ENCODE peak calls at places on chromosomes 12 and 14, in six cellular contexts. One of them, this sample, is unnamed.

GRCh38 chr12:80715850-80716249 is 862 bp upstream of the MYF5 start:
- DNase-seq in fibroblast of lung: no peak
- DNase-seq in cardiac fibroblast: no peak
- DNase-seq in AG10803: no peak
- DNase-seq in activated CD8-positive, alpha-beta T cell treated with anti-CD3 and anti-CD28 coated beads for 36 hours: no peak
- DNase-seq in GM12865: no peak
- DNase-seq in this sample: no peak

GRCh38 chr12:113684053-113684907 is 212.6 kb upstream of the LHX5 start:
- DNase-seq in fibroblast of lung: peak; percentile 13
- DNase-seq in cardiac fibroblast: no peak
- DNase-seq in AG10803: peak; percentile 9
- DNase-seq in activated CD8-positive, alpha-beta T cell treated with anti-CD3 and anti-CD28 coated beads for 36 hours: no peak
- DNase-seq in GM12865: no peak
- DNase-seq in this sample: no peak

GRCh38 chr12:113114447-113115178 is 20.9 kb downstream of the RASAL1 start:
- DNase-seq in fibroblast of lung: no peak
- DNase-seq in cardiac fibroblast: no peak
- DNase-seq in AG10803: no peak
- DNase-seq in activated CD8-positive, alpha-beta T cell treated with anti-CD3 and anti-CD28 coated beads for 36 hours: no peak
- DNase-seq in GM12865: no peak
- DNase-seq in this sample: no peak

GRCh38 chr12:42482820-42483533 is 106.6 kb downstream of the PRICKLE1 start:
- DNase-seq in fibroblast of lung: peak; percentile 61
- DNase-seq in cardiac fibroblast: peak; percentile 76
- DNase-seq in AG10803: peak; percentile 30
- DNase-seq in activated CD8-positive, alpha-beta T cell treated with anti-CD3 and anti-CD28 coated beads for 36 hours: peak; percentile 63
- DNase-seq in GM12865: peak; percentile 74
- DNase-seq in this sample: peak; percentile 91

GRCh38 chr12:116773276-116773731 is 35.2 kb downstream of the RNFT2 start:
- DNase-seq in fibroblast of lung: no peak
- DNase-seq in cardiac fibroblast: no peak
- DNase-seq in AG10803: peak; percentile 24
- DNase-seq in activated CD8-positive, alpha-beta T cell treated with anti-CD3 and anti-CD28 coated beads for 36 hours: no peak
- DNase-seq in GM12865: no peak
- DNase-seq in this sample: no peak

GRCh38 chr12:85076688-85077430 is 40.7 kb downstream of the LRRIQ1 start:
- DNase-seq in fibroblast of lung: peak; percentile 94
- DNase-seq in cardiac fibroblast: peak; percentile 90
- DNase-seq in AG10803: peak; percentile 86
- DNase-seq in activated CD8-positive, alpha-beta T cell treated with anti-CD3 and anti-CD28 coated beads for 36 hours: no peak
- DNase-seq in GM12865: peak; percentile 17
- DNase-seq in this sample: peak; percentile 19

GRCh38 chr14:67441672-67442071 is 29.7 kb upstream of the PLEK2 start:
- DNase-seq in fibroblast of lung: no peak
- DNase-seq in cardiac fibroblast: no peak
- DNase-seq in AG10803: no peak
- DNase-seq in activated CD8-positive, alpha-beta T cell treated with anti-CD3 and anti-CD28 coated beads for 36 hours: no peak
- DNase-seq in GM12865: no peak
- DNase-seq in this sample: no peak

GRCh38 chr14:53808042-53808441 is 148.6 kb downstream of the BMP4 start:
- DNase-seq in fibroblast of lung: no peak
- DNase-seq in cardiac fibroblast: no peak
- DNase-seq in AG10803: no peak
- DNase-seq in activated CD8-positive, alpha-beta T cell treated with anti-CD3 and anti-CD28 coated beads for 36 hours: no peak
- DNase-seq in GM12865: no peak
- DNase-seq in this sample: no peak

GRCh38 chr12:18782827-18783226 is 44.9 kb downstream of the CAPZA3 start:
- DNase-seq in fibroblast of lung: no peak
- DNase-seq in cardiac fibroblast: no peak
- DNase-seq in AG10803: no peak
- DNase-seq in activated CD8-positive, alpha-beta T cell treated with anti-CD3 and anti-CD28 coated beads for 36 hours: no peak
- DNase-seq in GM12865: no peak
- DNase-seq in this sample: no peak

GRCh38 chr12:6904280-6905276 is at the start of gene LRRC23:
- DNase-seq in fibroblast of lung: peak; percentile 92
- DNase-seq in cardiac fibroblast: peak; percentile 95
- DNase-seq in AG10803: peak; percentile 91
- DNase-seq in activated CD8-positive, alpha-beta T cell treated with anti-CD3 and anti-CD28 coated beads for 36 hours: peak; percentile 100
- DNase-seq in GM12865: peak; percentile 97
- DNase-seq in this sample: peak; percentile 94
- TF ChIP-seq CTCF in fibroblast of lung: no peak
- TF ChIP-seq CTCF in cardiac fibroblast: no peak
- TF ChIP-seq CTCF in AG10803: no peak
- TF ChIP-seq CTCF in activated CD8-positive, alpha-beta T cell treated with anti-CD3 and anti-CD28 coated beads for 36 hours: no peak
- TF ChIP-seq CTCF in GM12865: no peak
- TF ChIP-seq CTCF in this sample: no peak

DNA sequence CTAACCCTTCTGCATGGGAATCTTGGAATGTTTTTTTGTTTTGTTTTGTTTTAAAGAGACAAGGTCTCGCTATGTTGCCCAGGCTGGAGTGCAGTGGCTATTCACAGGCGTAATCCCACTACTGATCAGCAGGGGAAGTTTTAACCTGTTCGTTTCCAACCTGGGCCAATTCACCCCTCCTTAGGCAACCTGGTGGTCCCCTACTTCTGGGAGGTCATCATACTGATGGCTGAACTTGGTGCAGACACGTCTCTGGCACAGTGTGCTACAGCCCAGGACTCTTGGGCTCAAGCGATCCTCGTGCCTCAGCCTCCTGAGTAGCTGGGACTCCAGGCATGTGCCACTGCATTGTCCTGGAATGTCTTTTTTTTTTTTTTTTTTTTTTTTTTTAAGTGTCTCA is 48.9 kb upstream of the ISM2 start:
- DNase-seq in fibroblast of lung: no peak
- DNase-seq in cardiac fibroblast: no peak
- DNase-seq in AG10803: no peak
- DNase-seq in activated CD8-positive, alpha-beta T cell treated with anti-CD3 and anti-CD28 coated beads for 36 hours: no peak
- DNase-seq in GM12865: no peak
- DNase-seq in this sample: no peak
- TF ChIP-seq CTCF in fibroblast of lung: peak; percentile 10
- TF ChIP-seq CTCF in cardiac fibroblast: peak; percentile 25
- TF ChIP-seq CTCF in AG10803: no peak
- TF ChIP-seq CTCF in activated CD8-positive, alpha-beta T cell treated with anti-CD3 and anti-CD28 coated beads for 36 hours: no peak
- TF ChIP-seq CTCF in GM12865: no peak
- TF ChIP-seq CTCF in this sample: no peak

GRCh38 chr12:71397433-71397954 is 42.1 kb upstream of the LGR5 start:
- DNase-seq in fibroblast of lung: peak; percentile 64
- DNase-seq in cardiac fibroblast: no peak
- DNase-seq in AG10803: peak; percentile 83
- DNase-seq in activated CD8-positive, alpha-beta T cell treated with anti-CD3 and anti-CD28 coated beads for 36 hours: no peak
- DNase-seq in GM12865: no peak
- DNase-seq in this sample: no peak
- TF ChIP-seq CTCF in fibroblast of lung: no peak
- TF ChIP-seq CTCF in cardiac fibroblast: no peak
- TF ChIP-seq CTCF in AG10803: peak; percentile 40
- TF ChIP-seq CTCF in activated CD8-positive, alpha-beta T cell treated with anti-CD3 and anti-CD28 coated beads for 36 hours: no peak
- TF ChIP-seq CTCF in GM12865: no peak
- TF ChIP-seq CTCF in this sample: no peak

GRCh38 chr12:1799068-1799881 is 21.1 kb upstream of the LRTM2 start:
- DNase-seq in fibroblast of lung: no peak
- DNase-seq in cardiac fibroblast: no peak
- DNase-seq in AG10803: no peak
- DNase-seq in activated CD8-positive, alpha-beta T cell treated with anti-CD3 and anti-CD28 coated beads for 36 hours: no peak
- DNase-seq in GM12865: no peak
- DNase-seq in this sample: no peak

GRCh38 chr12:1801285-1801975 is 18.9 kb upstream of the LRTM2 start:
- DNase-seq in fibroblast of lung: peak; percentile 73
- DNase-seq in cardiac fibroblast: no peak
- DNase-seq in AG10803: no peak
- DNase-seq in activated CD8-positive, alpha-beta T cell treated with anti-CD3 and anti-CD28 coated beads for 36 hours: no peak
- DNase-seq in GM12865: no peak
- DNase-seq in this sample: no peak

GRCh38 chr12:1798734-1799067 is 21.7 kb upstream of the LRTM2 start:
- DNase-seq in fibroblast of lung: no peak
- DNase-seq in cardiac fibroblast: no peak
- DNase-seq in AG10803: no peak
- DNase-seq in activated CD8-positive, alpha-beta T cell treated with anti-CD3 and anti-CD28 coated beads for 36 hours: no peak
- DNase-seq in GM12865: no peak
- DNase-seq in this sample: peak; percentile 10

GRCh38 chr12:1799882-1800645 is 20.3 kb upstream of the LRTM2 start:
- DNase-seq in fibroblast of lung: no peak
- DNase-seq in cardiac fibroblast: no peak
- DNase-seq in AG10803: no peak
- DNase-seq in activated CD8-positive, alpha-beta T cell treated with anti-CD3 and anti-CD28 coated beads for 36 hours: no peak
- DNase-seq in GM12865: no peak
- DNase-seq in this sample: no peak

GRCh38 chr12:1800646-1801284 is 19.6 kb upstream of the LRTM2 start:
- DNase-seq in fibroblast of lung: no peak
- DNase-seq in cardiac fibroblast: peak; percentile 30
- DNase-seq in AG10803: no peak
- DNase-seq in activated CD8-positive, alpha-beta T cell treated with anti-CD3 and anti-CD28 coated beads for 36 hours: peak; percentile 40
- DNase-seq in GM12865: peak; percentile 72
- DNase-seq in this sample: peak; percentile 65
- TF ChIP-seq CTCF in fibroblast of lung: peak; percentile 62
- TF ChIP-seq CTCF in cardiac fibroblast: peak; percentile 63
- TF ChIP-seq CTCF in AG10803: peak; percentile 30
- TF ChIP-seq CTCF in activated CD8-positive, alpha-beta T cell treated with anti-CD3 and anti-CD28 coated beads for 36 hours: no peak
- TF ChIP-seq CTCF in GM12865: peak; percentile 71
- TF ChIP-seq CTCF in this sample: peak; percentile 74

DNA sequence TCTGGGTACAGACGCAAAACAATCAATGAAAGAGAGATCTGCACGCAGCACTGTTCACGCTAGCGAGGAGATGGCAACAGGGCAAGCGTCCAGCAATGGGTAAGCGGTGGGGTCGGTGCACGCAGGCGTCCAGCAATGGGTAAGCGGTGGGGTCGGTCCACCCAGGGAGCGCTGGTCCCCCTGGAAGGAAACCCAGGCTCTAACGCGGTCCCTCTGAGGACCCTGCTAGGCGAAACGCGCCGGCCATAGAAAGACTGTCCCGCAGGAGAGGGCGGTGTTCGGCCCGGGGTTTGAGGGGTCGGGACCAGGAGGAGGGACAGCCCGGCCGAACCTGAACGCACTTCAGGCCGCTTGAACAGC is 600 bp upstream of the PGAM5 start:
- DNase-seq in fibroblast of lung: no peak
- DNase-seq in cardiac fibroblast: no peak
- DNase-seq in AG10803: no peak
- DNase-seq in activated CD8-positive, alpha-beta T cell treated with anti-CD3 and anti-CD28 coated beads for 36 hours: no peak
- DNase-seq in GM12865: peak; percentile 33
- DNase-seq in this sample: no peak
- TF ChIP-seq CTCF in fibroblast of lung: no peak
- TF ChIP-seq CTCF in cardiac fibroblast: no peak
- TF ChIP-seq CTCF in AG10803: no peak
- TF ChIP-seq CTCF in activated CD8-positive, alpha-beta T cell treated with anti-CD3 and anti-CD28 coated beads for 36 hours: no peak
- TF ChIP-seq CTCF in GM12865: no peak
- TF ChIP-seq CTCF in this sample: no peak

DNA sequence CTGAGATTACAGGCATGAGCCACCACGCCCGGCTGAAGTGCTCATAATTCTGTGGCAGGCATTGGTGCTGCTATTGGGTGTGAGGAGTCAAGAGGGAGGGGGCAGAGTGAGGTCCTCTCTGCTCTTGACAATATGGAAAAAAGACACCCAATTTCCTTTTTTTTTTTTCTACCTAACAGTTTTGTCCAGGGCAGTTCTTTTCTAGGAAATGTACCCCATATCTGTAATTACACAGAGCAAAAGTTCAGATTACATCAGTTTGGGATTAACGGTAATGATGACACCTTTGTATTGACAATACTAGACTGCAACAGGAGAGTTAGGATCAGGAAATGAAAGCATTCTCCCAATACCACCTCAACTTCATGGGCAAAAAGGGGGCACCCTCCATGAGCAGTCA is 36.3 kb downstream of the IGF1 start:
- DNase-seq in fibroblast of lung: no peak
- DNase-seq in cardiac fibroblast: no peak
- DNase-seq in AG10803: no peak
- DNase-seq in activated CD8-positive, alpha-beta T cell treated with anti-CD3 and anti-CD28 coated beads for 36 hours: no peak
- DNase-seq in GM12865: no peak
- DNase-seq in this sample: no peak
- TF ChIP-seq CTCF in fibroblast of lung: no peak
- TF ChIP-seq CTCF in cardiac fibroblast: no peak
- TF ChIP-seq CTCF in AG10803: no peak
- TF ChIP-seq CTCF in activated CD8-positive, alpha-beta T cell treated with anti-CD3 and anti-CD28 coated beads for 36 hours: no peak
- TF ChIP-seq CTCF in GM12865: no peak
- TF ChIP-seq CTCF in this sample: no peak

GRCh38 chr12:124542021-124542941 is 25.1 kb downstream of the NCOR2 start:
- DNase-seq in fibroblast of lung: no peak
- DNase-seq in cardiac fibroblast: no peak
- DNase-seq in AG10803: no peak
- DNase-seq in activated CD8-positive, alpha-beta T cell treated with anti-CD3 and anti-CD28 coated beads for 36 hours: no peak
- DNase-seq in GM12865: no peak
- DNase-seq in this sample: no peak
- TF ChIP-seq CTCF in fibroblast of lung: no peak
- TF ChIP-seq CTCF in cardiac fibroblast: no peak
- TF ChIP-seq CTCF in AG10803: no peak
- TF ChIP-seq CTCF in activated CD8-positive, alpha-beta T cell treated with anti-CD3 and anti-CD28 coated beads for 36 hours: no peak
- TF ChIP-seq CTCF in GM12865: no peak
- TF ChIP-seq CTCF in this sample: no peak

GRCh38 chr14:99430491-99430890 is 50.2 kb downstream of the SETD3 start:
- DNase-seq in fibroblast of lung: no peak
- DNase-seq in cardiac fibroblast: peak; percentile 7
- DNase-seq in AG10803: no peak
- DNase-seq in activated CD8-positive, alpha-beta T cell treated with anti-CD3 and anti-CD28 coated beads for 36 hours: peak; percentile 49
- DNase-seq in GM12865: peak; percentile 28
- DNase-seq in this sample: no peak
- TF ChIP-seq CTCF in fibroblast of lung: peak; percentile 36
- TF ChIP-seq CTCF in cardiac fibroblast: peak; percentile 49
- TF ChIP-seq CTCF in AG10803: peak; percentile 17
- TF ChIP-seq CTCF in activated CD8-positive, alpha-beta T cell treated with anti-CD3 and anti-CD28 coated beads for 36 hours: no peak
- TF ChIP-seq CTCF in GM12865: peak; percentile 41
- TF ChIP-seq CTCF in this sample: peak; percentile 28

GRCh38 chr14:22143360-22143759 is 445.7 kb downstream of the DAD1 start:
- DNase-seq in fibroblast of lung: no peak
- DNase-seq in cardiac fibroblast: no peak
- DNase-seq in AG10803: no peak
- DNase-seq in activated CD8-positive, alpha-beta T cell treated with anti-CD3 and anti-CD28 coated beads for 36 hours: no peak
- DNase-seq in GM12865: no peak
- DNase-seq in this sample: no peak
- TF ChIP-seq CTCF in fibroblast of lung: no peak
- TF ChIP-seq CTCF in cardiac fibroblast: no peak
- TF ChIP-seq CTCF in AG10803: no peak
- TF ChIP-seq CTCF in activated CD8-positive, alpha-beta T cell treated with anti-CD3 and anti-CD28 coated beads for 36 hours: no peak
- TF ChIP-seq CTCF in GM12865: no peak
- TF ChIP-seq CTCF in this sample: no peak

GRCh38 chr12:25957898-25958253 is 606 bp upstream of the RASSF8 start:
- DNase-seq in fibroblast of lung: peak; percentile 85
- DNase-seq in cardiac fibroblast: peak; percentile 86
- DNase-seq in AG10803: peak; percentile 78
- DNase-seq in activated CD8-positive, alpha-beta T cell treated with anti-CD3 and anti-CD28 coated beads for 36 hours: peak; percentile 34
- DNase-seq in GM12865: peak; percentile 5
- DNase-seq in this sample: no peak

GRCh38 chr12:25959069-25959961 is 833 bp downstream of the RASSF8 start:
- DNase-seq in fibroblast of lung: peak; percentile 83
- DNase-seq in cardiac fibroblast: peak; percentile 90
- DNase-seq in AG10803: peak; percentile 92
- DNase-seq in activated CD8-positive, alpha-beta T cell treated with anti-CD3 and anti-CD28 coated beads for 36 hours: peak; percentile 29
- DNase-seq in GM12865: peak; percentile 9
- DNase-seq in this sample: no peak

GRCh38 chr12:25958254-25959068 is at the start of gene RASSF8:
- DNase-seq in fibroblast of lung: peak; percentile 70
- DNase-seq in cardiac fibroblast: peak; percentile 89
- DNase-seq in AG10803: peak; percentile 76
- DNase-seq in activated CD8-positive, alpha-beta T cell treated with anti-CD3 and anti-CD28 coated beads for 36 hours: peak; percentile 29
- DNase-seq in GM12865: peak; percentile 54
- DNase-seq in this sample: peak; percentile 82

GRCh38 chr12:25960926-25961325 is 2.4 kb downstream of the RASSF8 start:
- DNase-seq in fibroblast of lung: no peak
- DNase-seq in cardiac fibroblast: no peak
- DNase-seq in AG10803: no peak
- DNase-seq in activated CD8-positive, alpha-beta T cell treated with anti-CD3 and anti-CD28 coated beads for 36 hours: no peak
- DNase-seq in GM12865: no peak
- DNase-seq in this sample: no peak

GRCh38 chr12:25960176-25960575 is 1.7 kb downstream of the RASSF8 start:
- DNase-seq in fibroblast of lung: peak; percentile 45
- DNase-seq in cardiac fibroblast: peak; percentile 70
- DNase-seq in AG10803: peak; percentile 52
- DNase-seq in activated CD8-positive, alpha-beta T cell treated with anti-CD3 and anti-CD28 coated beads for 36 hours: no peak
- DNase-seq in GM12865: no peak
- DNase-seq in this sample: no peak
- TF ChIP-seq CTCF in fibroblast of lung: peak; percentile 46
- TF ChIP-seq CTCF in cardiac fibroblast: peak; percentile 22
- TF ChIP-seq CTCF in AG10803: peak; percentile 48
- TF ChIP-seq CTCF in activated CD8-positive, alpha-beta T cell treated with anti-CD3 and anti-CD28 coated beads for 36 hours: no peak
- TF ChIP-seq CTCF in GM12865: no peak
- TF ChIP-seq CTCF in this sample: no peak